ENCODE peak calls at places on chromosomes 6 and 20, in four cellular contexts. I is amygdala; T is activated T-cell treated with anti-CD3 and anti-CD28 coated beads, Interleukin-2, amount 50 U/mL, for 72 hours; C is tibial artery. M is an unnamed sample.

GRCh38 chr6:73262701-73263569 is at the start of gene KHDC1:
- DNase-seq in T (peak), I (peak), C (no peak), M (no peak)

GRCh38 chr6:121780325-121781313 is 345.2 kb downstream of the GJA1 start:
- DNase-seq in I (no peak), C (peak), T (no peak), M (peak)

GRCh38 chr6:36224918-36225461 is 28.4 kb downstream of the BRPF3 start:
- DNase-seq in T (no peak), I (no peak), C (no peak), M (no peak)

GRCh38 chr6:13305256-13305650 is 23.1 kb downstream of the TBC1D7 start:
- DNase-seq in I (no peak), C (no peak), T (no peak), M (no peak)

GRCh38 chr6:170227521-170227983 is 63.3 kb downstream of the DLL1 start:
- DNase-seq in T (no peak), C (no peak), I (no peak), M (no peak)

GRCh38 chr6:111201764-111202163 is 114.5 kb downstream of the SLC16A10 start:
- DNase-seq in T (no peak), C (no peak), I (no peak), M (no peak)

GRCh38 chr6:20479075-20479871 is 55.0 kb upstream of the CDKAL1 start:
- DNase-seq in T (no peak), C (no peak), I (no peak), M (no peak)

GRCh38 chr6:110878751-110879539 is 4.4 kb downstream of the AMD1 start:
- DNase-seq in I (no peak), T (no peak), C (no peak), M (no peak)

GRCh38 chr20:46563170-46563847 is 12.9 kb upstream of the OCSTAMP start:
- DNase-seq in I (no peak), T (no peak), C (no peak), M (no peak)

GRCh38 chr6:1024587-1024986 is 287.3 kb upstream of the FOXQ1 start:
- DNase-seq in I (no peak), C (no peak), T (no peak), M (peak)

GRCh38 chr6:46377209-46377608 is 114.0 kb downstream of the RCAN2 start:
- DNase-seq in T (no peak), C (no peak), I (no peak), M (no peak)

GRCh38 chr6:100152201-100152600 is 158.2 kb upstream of the MCHR2 start:
- DNase-seq in I (no peak), C (no peak), T (no peak), M (no peak)

GRCh38 chr20:33009214-33010132 is 2.0 kb downstream of the BPIFB2 start:
- DNase-seq in C (no peak), T (no peak), I (no peak), M (no peak)

GRCh38 chr20:25626779-25627178 is 3.0 kb upstream of the NANP start:
- DNase-seq in T (no peak), C (no peak), I (no peak), M (no peak)

GRCh38 chr6:43328528-43328927 is 19.9 kb upstream of the CRIP3 start:
- DNase-seq in T (no peak), I (no peak), C (no peak), M (no peak)

GRCh38 chr6:37698264-37699137 is 818 bp upstream of the MDGA1 start:
- DNase-seq in T (peak), I (no peak), C (peak), M (no peak)

GRCh38 chr20:2708665-2709064 is 16.1 kb downstream of the EBF4 start:
- DNase-seq in C (no peak), T (no peak), I (no peak), M (peak)

GRCh38 chr20:49346682-49347081 is 68.8 kb upstream of the ZNFX1 start:
- DNase-seq in C (no peak), T (no peak), I (no peak), M (no peak)

GRCh38 chr6:158481612-158482473 is 78.0 kb upstream of the TMEM181 start:
- DNase-seq in I (no peak), T (no peak), C (no peak), M (no peak)

GRCh38 chr6:119148102-119148824 is 69.8 kb upstream of the FAM184A start:
- DNase-seq in C (peak), I (no peak), T (no peak), M (peak)